ENCODE peak calls at places on chromosomes 2 and 18, in four cellular contexts. T is GM12865, Y is left ventricle myocardium inferior, S is brain microvascular endothelial cell. M is an unnamed sample.

GRCh38 chr2:43345391-43345813 is 119.0 kb upstream of the ZFP36L2 start:
- DNase-seq in T (no peak), Y (peak; percentile 41), S (no peak), M (no peak)

GRCh38 chr2:55012648-55013484 is 37.4 kb downstream of the RTN4 start:
- DNase-seq in T (no peak), Y (no peak), S (no peak), M (no peak)

GRCh38 chr2:104521247-104521646 is 332.7 kb upstream of the POU3F3 start:
- DNase-seq in T (peak; percentile 5), Y (no peak), S (no peak), M (peak; percentile 4)

GRCh38 chr2:213199871-213200270 is 48.5 kb upstream of the IKZF2 start:
- DNase-seq in T (no peak), Y (no peak), S (peak; percentile 38), M (no peak)

GRCh38 chr2:68185541-68186164 is 28.0 kb downstream of the PNO1 start:
- DNase-seq in T (peak; percentile 83), Y (no peak), S (no peak), M (peak; percentile 75)

GRCh38 chr18:57859314-57859713 is 56.2 kb upstream of the ATP8B1 start:
- DNase-seq in T (peak; percentile 55), Y (no peak), S (peak; percentile 18), M (peak; percentile 25)

GRCh38 chr2:206531996-206532543 is 88.7 kb downstream of the ADAM23 start:
- DNase-seq in T (no peak), Y (no peak), S (peak; percentile 3), M (no peak)

GRCh38 chr2:61196671-61197070 is 34.7 kb downstream of the C2orf74 start:
- DNase-seq in T (no peak), Y (no peak), S (no peak), M (no peak)

GRCh38 chr18:31343454-31343853 is 25.5 kb downstream of the DSG1 start:
- DNase-seq in T (no peak), Y (no peak), S (no peak), M (no peak)

GRCh38 chr2:118103963-118104942 is 16.0 kb downstream of the INSIG2 start:
- DNase-seq in T (peak; percentile 68), Y (no peak), S (no peak), M (no peak)

GRCh38 chr2:120439637-120440384 is 93.9 kb downstream of the INHBB start:
- DNase-seq in T (no peak), Y (no peak), S (no peak), M (no peak)

GRCh38 chr18:24995738-24996137 is 356.2 kb downstream of the ZNF521 start:
- DNase-seq in T (no peak), Y (no peak), S (no peak), M (no peak)

GRCh38 chr2:168210216-168210897 is 37.0 kb downstream of the STK39 start:
- DNase-seq in T (no peak), Y (no peak), S (no peak), M (no peak)

GRCh38 chr2:108960006-108960405 is 29.0 kb downstream of the EDAR start:
- DNase-seq in T (no peak), Y (no peak), S (no peak), M (no peak)

GRCh38 chr2:33321236-33321731 is 155.2 kb upstream of the RASGRP3 start:
- DNase-seq in T (peak; percentile 38), Y (no peak), S (peak; percentile 37), M (peak; percentile 71)

GRCh38 chr2:74944987-74945782 is 13.3 kb upstream of the POLE4 start:
- DNase-seq in T (peak; percentile 82), Y (no peak), S (peak; percentile 48), M (peak; percentile 26)

GRCh38 chr18:49321800-49322461 is 138.5 kb downstream of the DYM start:
- DNase-seq in T (no peak), Y (no peak), S (no peak), M (no peak)

DNA sequence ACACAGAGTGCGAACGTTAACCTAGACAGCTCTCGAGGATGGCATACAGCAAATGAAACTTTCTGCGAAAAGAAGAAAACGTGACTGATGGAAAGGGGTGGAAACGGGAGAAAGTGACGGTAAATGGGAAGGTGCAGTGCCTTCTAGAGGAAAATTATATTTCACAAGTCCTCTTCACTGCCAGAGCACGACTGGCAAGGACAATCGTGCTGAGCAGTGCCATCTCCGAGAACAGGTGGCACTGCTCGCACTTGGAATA is 425 bp downstream of the STAT1 start:
- DNase-seq in T (no peak), Y (no peak), S (no peak), M (no peak)
- TF ChIP-seq CTCF in T (no peak), Y (no peak), S (no peak), M (no peak)

GRCh38 chr2:239328306-239329191 is 72.3 kb downstream of the HDAC4 start:
- DNase-seq in T (no peak), Y (peak; percentile 85), S (peak; percentile 52), M (no peak)
- TF ChIP-seq CTCF in T (no peak), Y (no peak), S (peak; percentile 19), M (no peak)

DNA sequence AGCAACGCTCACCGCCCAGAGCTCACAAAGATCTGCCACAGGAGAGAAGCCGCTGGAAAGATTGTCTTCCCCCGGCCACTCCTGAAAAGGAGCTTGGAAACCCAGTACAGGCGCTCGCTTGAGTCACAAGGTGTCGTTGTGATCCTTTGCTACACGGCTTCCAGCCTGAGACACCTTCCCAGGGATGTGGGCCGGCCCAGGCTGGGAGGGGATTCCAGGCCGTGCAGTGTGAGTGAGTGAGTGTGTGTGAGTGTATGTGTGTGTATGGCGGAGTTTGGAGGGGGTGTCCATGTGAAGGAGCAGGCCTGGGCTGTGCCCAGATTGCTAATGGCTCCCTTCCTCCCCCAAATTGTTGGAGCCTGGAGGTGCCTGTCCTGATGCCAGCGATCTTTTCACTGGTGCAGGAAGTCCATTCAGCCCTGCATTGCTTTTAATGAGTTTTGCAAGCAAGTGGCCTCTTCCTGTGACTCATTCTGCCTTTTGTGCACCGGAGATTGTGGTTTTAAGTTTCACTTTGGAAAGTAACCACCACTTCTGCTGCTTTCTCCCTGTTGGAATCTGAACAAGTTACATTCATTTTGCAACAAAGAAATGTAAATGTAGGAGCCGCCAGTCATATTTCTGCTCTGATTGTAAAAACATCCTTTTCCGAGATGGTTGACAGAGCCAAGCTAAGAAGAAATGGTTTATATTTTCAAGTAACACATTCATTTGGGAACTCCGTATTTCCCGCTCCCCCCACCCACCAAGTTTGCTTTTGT is 83.7 kb downstream of the LPIN1 start:
- DNase-seq in T (peak; percentile 95), Y (peak; percentile 53), S (peak; percentile 95), M (peak; percentile 69)
- TF ChIP-seq CTCF in T (no peak), Y (peak; percentile 47), S (peak; percentile 67), M (no peak)

GRCh38 chr2:8525582-8526402 is 156.1 kb upstream of the ID2 start:
- DNase-seq in T (peak; percentile 95), Y (peak; percentile 81), S (peak; percentile 16), M (no peak)
- TF ChIP-seq CTCF in T (peak; percentile 46), Y (peak; percentile 53), S (peak; percentile 19), M (no peak)

GRCh38 chr18:13380671-13381070 is 162.1 kb downstream of the LDLRAD4 start:
- DNase-seq in T (no peak), Y (no peak), S (peak; percentile 5), M (no peak)
- TF ChIP-seq CTCF in T (no peak), Y (no peak), S (no peak), M (no peak)

GRCh38 chr18:60668583-60668982 is 296.0 kb upstream of the MC4R start:
- DNase-seq in T (no peak), Y (no peak), S (no peak), M (no peak)
- TF ChIP-seq CTCF in T (no peak), Y (no peak), S (no peak), M (no peak)

DNA sequence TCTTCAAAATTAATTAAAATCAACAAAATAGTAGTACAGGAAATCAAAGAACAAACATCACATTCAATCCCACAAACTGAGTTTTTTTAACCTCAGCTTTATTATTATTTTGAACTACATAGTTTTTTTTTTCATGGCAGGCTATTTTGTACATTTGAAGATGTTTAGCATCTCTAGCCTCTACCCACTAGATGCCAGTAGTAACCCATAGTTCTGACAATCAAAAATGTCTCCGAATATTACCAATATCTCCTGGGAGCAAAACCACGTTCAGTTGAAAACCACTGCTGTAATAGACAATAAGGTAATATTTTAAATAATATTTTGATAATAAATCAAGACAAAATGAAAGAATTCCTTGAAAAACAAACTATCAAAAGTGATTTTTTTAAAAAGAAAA is 702.6 kb upstream of the LRRTM1 start:
- DNase-seq in T (no peak), Y (no peak), S (no peak), M (no peak)
- TF ChIP-seq CTCF in T (no peak), Y (no peak), S (no peak), M (no peak)

M was measured in activated CD8-positive, alpha-beta T cell treated with anti-CD3 and anti-CD28 coated beads for 36 hours.